ENCODE peak calls at places on chromosomes 4 and X, in eight cellular contexts. One of them, this sample, is unnamed.

GRCh38 chr4:87014284-87014782 is 79.5 kb downstream of the AFF1 start:
- DNase-seq in head of caudate nucleus: no peak
- DNase-seq in CMK: no peak
- DNase-seq in foreskin fibroblast: no peak
- DNase-seq in breast epithelium: no peak
- DNase-seq in bronchial epithelial cell: peak
- DNase-seq in Karpas-422: no peak
- DNase-seq in HCT116: no peak
- DNase-seq in this sample: peak

GRCh38 chr4:154189346-154189745 is 302.3 kb downstream of the DCHS2 start:
- DNase-seq in head of caudate nucleus: no peak
- DNase-seq in CMK: no peak
- DNase-seq in foreskin fibroblast: peak
- DNase-seq in breast epithelium: no peak
- DNase-seq in bronchial epithelial cell: no peak
- DNase-seq in Karpas-422: no peak
- DNase-seq in HCT116: no peak
- DNase-seq in this sample: peak

GRCh38 chr4:38673109-38673978 is 9.3 kb downstream of the KLF3 start:
- DNase-seq in head of caudate nucleus: no peak
- DNase-seq in CMK: no peak
- DNase-seq in foreskin fibroblast: no peak
- DNase-seq in breast epithelium: no peak
- DNase-seq in bronchial epithelial cell: peak
- DNase-seq in Karpas-422: no peak
- DNase-seq in HCT116: peak
- DNase-seq in this sample: peak

GRCh38 chr4:176238157-176238608 is 30.8 kb downstream of the ASB5 start:
- DNase-seq in head of caudate nucleus: no peak
- DNase-seq in CMK: no peak
- DNase-seq in foreskin fibroblast: peak
- DNase-seq in breast epithelium: no peak
- DNase-seq in bronchial epithelial cell: no peak
- DNase-seq in Karpas-422: no peak
- DNase-seq in HCT116: no peak
- DNase-seq in this sample: peak

GRCh38 chr4:87804871-87805270 is 5.5 kb downstream of the IBSP start:
- DNase-seq in head of caudate nucleus: no peak
- DNase-seq in CMK: no peak
- DNase-seq in foreskin fibroblast: no peak
- DNase-seq in breast epithelium: no peak
- DNase-seq in bronchial epithelial cell: no peak
- DNase-seq in Karpas-422: no peak
- DNase-seq in HCT116: no peak
- DNase-seq in this sample: no peak

GRCh38 chr4:103853627-103854026 is 133.8 kb upstream of the TACR3 start:
- DNase-seq in head of caudate nucleus: no peak
- DNase-seq in CMK: no peak
- DNase-seq in foreskin fibroblast: no peak
- DNase-seq in breast epithelium: no peak
- DNase-seq in bronchial epithelial cell: no peak
- DNase-seq in Karpas-422: no peak
- DNase-seq in HCT116: no peak
- DNase-seq in this sample: no peak

GRCh38 chr4:127521463-127521862 is 111.3 kb upstream of the INTU start:
- DNase-seq in head of caudate nucleus: no peak
- DNase-seq in CMK: no peak
- DNase-seq in foreskin fibroblast: no peak
- DNase-seq in breast epithelium: no peak
- DNase-seq in bronchial epithelial cell: no peak
- DNase-seq in Karpas-422: no peak
- DNase-seq in HCT116: no peak
- DNase-seq in this sample: no peak

GRCh38 chrX:44227981-44228380 is 115.5 kb downstream of the EFHC2 start:
- DNase-seq in head of caudate nucleus: no peak
- DNase-seq in CMK: no peak
- DNase-seq in foreskin fibroblast: peak
- DNase-seq in breast epithelium: no peak
- DNase-seq in bronchial epithelial cell: no peak
- DNase-seq in Karpas-422: no peak
- DNase-seq in HCT116: no peak
- DNase-seq in this sample: no peak

GRCh38 chrX:105150557-105150956 is 69.9 kb downstream of the TEX13A start:
- DNase-seq in head of caudate nucleus: no peak
- DNase-seq in CMK: no peak
- DNase-seq in foreskin fibroblast: no peak
- DNase-seq in breast epithelium: no peak
- DNase-seq in bronchial epithelial cell: no peak
- DNase-seq in Karpas-422: no peak
- DNase-seq in HCT116: no peak
- DNase-seq in this sample: no peak